ENCODE peak calls at places on chromosomes 7 and 10, in six cellular contexts. X, T, G, R, M and J are unnamed samples. For H3K36me3, the result is how much of the 10 kb centered on the place peaks cover.

GRCh38 chr7:73770002-73770859 is at the start of gene CLDN3:
- DNase-seq in X (peak), T (peak), G (peak), R (peak), M (peak), J (no peak)

GRCh38 chr7:1015196-1015595 is 29.1 kb upstream of the GPR146 start:
- DNase-seq in X (no peak), T (no peak), G (no peak), R (no peak), M (no peak), J (no peak)

GRCh38 chr10:15369642-15370211 is 1.4 kb downstream of the FAM171A1 start:
- DNase-seq in X (no peak), T (no peak), G (no peak), R (no peak), M (no peak), J (no peak)

GRCh38 chr7:637826-638225 is 88.7 kb upstream of the DNAAF5 start:
- DNase-seq in X (no peak), T (no peak), G (no peak), R (no peak), M (no peak), J (no peak)

GRCh38 chr7:55515569-55516279 is 56.6 kb downstream of the VOPP1 start:
- DNase-seq in X (no peak), T (no peak), G (no peak), R (no peak), M (no peak), J (no peak)

GRCh38 chr7:91034459-91035368 is 229.5 kb upstream of the FZD1 start:
- DNase-seq in X (peak), T (peak), G (peak), R (peak), M (no peak), J (no peak)

GRCh38 chr7:2567663-2568238 is 9.0 kb downstream of the IQCE start:
- DNase-seq in X (no peak), T (no peak), G (no peak), R (no peak), M (no peak), J (no peak)

GRCh38 chr10:124173298-124173900 is 80.0 kb upstream of the CHST15 start:
- DNase-seq in X (no peak), T (no peak), G (no peak), R (no peak), M (no peak), J (no peak)

GRCh38 chr10:107144490-107144889 is 20.0 kb downstream of the SORCS1 start:
- DNase-seq in X (no peak), T (no peak), G (no peak), R (no peak), M (no peak), J (no peak)

GRCh38 chr10:90635111-90635798 is 222.6 kb downstream of the HTR7 start:
- DNase-seq in X (no peak), T (no peak), G (no peak), R (no peak), M (no peak), J (no peak)

GRCh38 chr7:118114175-118114574 is 69.8 kb upstream of the LSM8 start:
- DNase-seq in X (no peak), T (no peak), G (no peak), R (no peak), M (no peak), J (no peak)

GRCh38 chr10:129163536-129163935 is 303.5 kb upstream of the MGMT start:
- DNase-seq in X (no peak), T (no peak), G (no peak), R (no peak), M (no peak), J (no peak)

GRCh38 chr7:132519936-132520335 is 56.3 kb downstream of the PLXNA4 start:
- DNase-seq in X (no peak), T (no peak), G (no peak), R (peak), M (no peak), J (no peak)

GRCh38 chr10:63266337-63267327 is 133.5 kb downstream of the NRBF2 start:
- DNase-seq in X (no peak), T (no peak), G (no peak), R (no peak), M (no peak), J (no peak)

GRCh38 chr7:123846217-123846891 is 1.4 kb downstream of the HYAL4 start:
- DNase-seq in X (no peak), T (no peak), G (no peak), R (no peak), M (no peak), J (no peak)

GRCh38 chr7:1325646-1326510 is 93.2 kb downstream of the UNCX start:
- DNase-seq in X (no peak), T (no peak), G (no peak), R (no peak), M (no peak), J (no peak)

GRCh38 chr7:11831727-11832495 is at the start of gene THSD7A:
- DNase-seq in X (no peak), T (no peak), G (peak), R (peak), M (peak), J (no peak)

GRCh38 chr7:80153446-80153845 is 18.8 kb downstream of the GNAI1 start:
- DNase-seq in X (no peak), T (no peak), G (no peak), R (no peak), M (no peak), J (no peak)

GRCh38 chr7:946256-946996 is 8.1 kb downstream of the ADAP1 start:
- DNase-seq in X (no peak), T (no peak), G (peak), R (no peak), M (no peak), J (no peak)

GRCh38 chr7:96781919-96782318 is 72.3 kb upstream of the SEM1 start:
- DNase-seq in X (no peak), T (no peak), G (no peak), R (no peak), M (no peak), J (no peak)

GRCh38 chr10:113059001-113059780 is 109.1 kb downstream of the TCF7L2 start:
- DNase-seq in X (no peak), T (no peak), G (no peak), R (no peak), M (no peak), J (no peak)
- TF ChIP-seq POLR2A in X (no peak), T (no peak), G (no peak), R (no peak), M (no peak), J (no peak)

DNA sequence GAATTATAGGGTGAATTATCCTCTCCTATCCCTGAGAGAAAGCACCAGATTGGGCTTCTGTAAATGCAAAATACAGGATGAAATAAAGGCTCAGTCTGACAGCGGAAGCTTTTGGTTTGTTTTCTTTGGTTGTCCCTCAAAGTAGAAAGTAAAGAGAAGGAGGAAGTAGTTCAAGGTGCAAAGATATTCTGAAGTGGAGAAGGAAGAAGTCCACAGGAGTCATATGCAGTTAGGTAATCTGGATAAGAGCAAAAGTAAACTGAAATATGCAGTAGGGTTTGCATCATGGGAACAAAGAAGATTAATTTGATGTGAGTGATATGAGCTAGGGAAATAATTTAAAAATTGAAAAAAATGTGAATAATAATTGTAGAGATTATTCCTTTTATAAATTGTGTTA is 1071.9 kb downstream of the CNTNAP2 start:
- DNase-seq in X (no peak), T (no peak), G (no peak), R (no peak), M (no peak), J (no peak)
- H3K36me3 ChIP-seq in X (under half), T (under half), G (under half), R (under half), M (under half), J (under half)

DNA sequence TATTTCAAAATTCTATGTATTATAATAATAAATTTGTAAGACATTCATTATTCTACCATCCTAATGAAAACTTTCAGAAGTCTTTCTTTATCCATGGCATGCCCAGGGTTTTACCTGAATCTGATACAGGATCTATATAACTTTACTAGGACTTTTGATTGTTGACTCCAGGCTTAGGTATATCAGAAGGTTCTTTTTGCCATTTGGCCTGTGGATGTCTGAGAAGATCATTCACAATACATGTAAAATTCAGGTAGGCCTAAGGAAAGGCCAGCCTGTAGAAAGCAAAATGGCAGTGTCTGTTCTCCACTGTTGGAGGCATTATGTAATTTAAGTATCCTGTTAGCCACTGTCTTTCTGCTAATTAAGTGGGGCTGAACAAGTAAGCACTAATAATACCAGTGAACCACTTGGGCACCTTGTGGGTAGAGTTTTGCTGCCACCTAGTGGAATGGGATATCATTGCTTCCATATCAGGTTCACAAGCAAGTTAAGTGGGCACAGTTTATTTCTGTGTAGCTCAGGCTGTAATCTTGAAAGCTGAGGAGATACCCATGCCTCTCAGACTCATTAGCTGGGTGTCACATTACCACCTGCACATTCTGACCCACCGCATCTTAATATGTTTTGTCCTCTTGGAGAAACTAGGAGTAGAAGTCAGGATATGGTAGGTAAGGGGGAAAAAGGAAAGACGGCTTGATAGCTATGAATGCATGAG is 105.5 kb downstream of the SEPTIN7 start:
- DNase-seq in X (peak), T (peak), G (peak), R (peak), M (no peak), J (no peak)
- TF ChIP-seq POLR2AphosphoS5 in X (peak), T (no peak), G (no peak), R (no peak), M (no peak), J (peak)

GRCh38 chr7:23491502-23491901 is 21.2 kb upstream of the IGF2BP3 start:
- DNase-seq in X (no peak), T (no peak), G (no peak), R (no peak), M (no peak), J (no peak)

GRCh38 chr7:23494009-23494408 is 23.7 kb upstream of the IGF2BP3 start:
- DNase-seq in X (no peak), T (no peak), G (no peak), R (no peak), M (no peak), J (no peak)

GRCh38 chr7:23487670-23488069 is 17.4 kb upstream of the IGF2BP3 start:
- DNase-seq in X (no peak), T (no peak), G (no peak), R (no peak), M (no peak), J (no peak)

GRCh38 chr7:23486002-23486773 is 15.9 kb upstream of the IGF2BP3 start:
- DNase-seq in X (no peak), T (no peak), G (no peak), R (no peak), M (no peak), J (no peak)

GRCh38 chr7:23490357-23491131 is 20.3 kb upstream of the IGF2BP3 start:
- DNase-seq in X (no peak), T (no peak), G (peak), R (peak), M (no peak), J (no peak)
- TF ChIP-seq POLR2A in X (no peak), T (no peak), G (no peak), R (no peak), M (no peak), J (no peak)

DNA sequence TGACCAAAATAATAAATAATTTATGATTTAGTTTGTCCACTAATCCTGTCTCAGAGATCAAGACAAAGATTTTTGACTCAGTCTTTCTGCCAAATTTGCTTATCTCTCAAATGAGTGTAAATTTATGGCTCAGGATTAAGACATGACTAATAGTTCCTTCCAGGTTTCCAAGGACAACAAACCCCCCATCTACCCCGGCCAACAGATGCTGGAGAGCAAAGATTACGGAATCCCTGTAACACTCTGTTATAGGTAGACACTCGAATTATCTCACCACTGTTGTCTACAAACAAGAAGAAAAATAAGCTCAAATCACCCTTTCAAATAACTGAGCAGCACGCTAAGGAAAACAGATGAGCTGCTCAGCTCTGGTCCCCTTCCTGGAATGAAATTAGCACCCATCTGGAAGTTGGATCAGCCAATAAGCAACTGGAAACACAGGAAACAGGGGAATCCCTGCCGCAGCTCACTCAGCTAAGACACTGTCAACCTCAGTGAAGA is 56.8 kb upstream of the SVIL start:
- DNase-seq in X (no peak), T (no peak), G (no peak), R (no peak), M (no peak), J (no peak)
- H3K36me3 ChIP-seq in X (under half), T (under half), G (under half), R (under half), M (under half), J (under half)

GRCh38 chr10:50560370-50560769 is 63.4 kb downstream of the SGMS1 start:
- DNase-seq in X (no peak), T (no peak), G (no peak), R (no peak), M (no peak), J (no peak)

GRCh38 chr10:50558368-50558767 is 65.4 kb downstream of the SGMS1 start:
- DNase-seq in X (no peak), T (no peak), G (no peak), R (no peak), M (no peak), J (no peak)

GRCh38 chr10:50561816-50562215 is 61.9 kb downstream of the SGMS1 start:
- DNase-seq in X (no peak), T (no peak), G (no peak), R (no peak), M (no peak), J (no peak)

GRCh38 chr10:50563906-50564305 is 59.9 kb downstream of the SGMS1 start:
- DNase-seq in X (no peak), T (no peak), G (no peak), R (no peak), M (no peak), J (no peak)

GRCh38 chr10:50561266-50561665 is 62.5 kb downstream of the SGMS1 start:
- DNase-seq in X (peak), T (no peak), G (no peak), R (no peak), M (no peak), J (no peak)
- TF ChIP-seq POLR2AphosphoS5 in X (peak), T (no peak), G (no peak), R (no peak), M (peak), J (no peak)